ENCODE peak calls at places on chromosomes 12 and 14, in six cellular contexts. One of them, this sample, is unnamed.

GRCh38 chr14:100192672-100193416 is 33.4 kb upstream of the DEGS2 start:
- DNase-seq in fibroblast of the conjunctiva: peak; percentile 94
- DNase-seq in foreskin fibroblast: peak; percentile 97
- DNase-seq in activated T-cell treated with anti-CD3 and anti-CD28 coated beads, Interleukin-2, amount 50 U/mL, for 4 hours: peak; percentile 99
- DNase-seq in transverse colon: peak; percentile 100
- DNase-seq in cardiac fibroblast: peak; percentile 96
- DNase-seq in this sample: peak; percentile 96

GRCh38 chr14:93736378-93737014 is 51.8 kb downstream of the PRIMA1 start:
- DNase-seq in foreskin fibroblast: no peak
- DNase-seq in cardiac fibroblast: no peak
- DNase-seq in transverse colon: no peak
- DNase-seq in activated T-cell treated with anti-CD3 and anti-CD28 coated beads, Interleukin-2, amount 50 U/mL, for 4 hours: no peak
- DNase-seq in fibroblast of the conjunctiva: no peak
- DNase-seq in this sample: no peak

GRCh38 chr14:31159682-31160296 is 47.8 kb downstream of the HECTD1 start:
- DNase-seq in activated T-cell treated with anti-CD3 and anti-CD28 coated beads, Interleukin-2, amount 50 U/mL, for 4 hours: no peak
- DNase-seq in foreskin fibroblast: peak; percentile 77
- DNase-seq in fibroblast of the conjunctiva: peak; percentile 23
- DNase-seq in transverse colon: peak; percentile 22
- DNase-seq in cardiac fibroblast: peak; percentile 37
- DNase-seq in this sample: peak; percentile 39

GRCh38 chr14:100320157-100320856 is 2.8 kb upstream of the SLC25A47 start:
- DNase-seq in transverse colon: no peak
- DNase-seq in activated T-cell treated with anti-CD3 and anti-CD28 coated beads, Interleukin-2, amount 50 U/mL, for 4 hours: no peak
- DNase-seq in cardiac fibroblast: no peak
- DNase-seq in foreskin fibroblast: no peak
- DNase-seq in fibroblast of the conjunctiva: no peak
- DNase-seq in this sample: no peak

GRCh38 chr12:132429932-132430643 is 59.9 kb upstream of the FBRSL1 start:
- DNase-seq in fibroblast of the conjunctiva: no peak
- DNase-seq in foreskin fibroblast: peak; percentile 36
- DNase-seq in cardiac fibroblast: peak; percentile 11
- DNase-seq in activated T-cell treated with anti-CD3 and anti-CD28 coated beads, Interleukin-2, amount 50 U/mL, for 4 hours: peak; percentile 50
- DNase-seq in transverse colon: peak; percentile 86
- DNase-seq in this sample: no peak

GRCh38 chr12:1630827-1631591 is 2.0 kb downstream of the WNT5B start:
- DNase-seq in transverse colon: no peak
- DNase-seq in cardiac fibroblast: peak; percentile 83
- DNase-seq in foreskin fibroblast: peak; percentile 57
- DNase-seq in fibroblast of the conjunctiva: no peak
- DNase-seq in activated T-cell treated with anti-CD3 and anti-CD28 coated beads, Interleukin-2, amount 50 U/mL, for 4 hours: no peak
- DNase-seq in this sample: peak; percentile 87

GRCh38 chr14:74913393-74913792 is 9.7 kb downstream of the RPS6KL1 start:
- DNase-seq in cardiac fibroblast: no peak
- DNase-seq in fibroblast of the conjunctiva: no peak
- DNase-seq in transverse colon: no peak
- DNase-seq in foreskin fibroblast: no peak
- DNase-seq in activated T-cell treated with anti-CD3 and anti-CD28 coated beads, Interleukin-2, amount 50 U/mL, for 4 hours: no peak
- DNase-seq in this sample: no peak

GRCh38 chr12:15563683-15564082 is 225.5 kb downstream of the EPS8 start:
- DNase-seq in cardiac fibroblast: peak; percentile 84
- DNase-seq in transverse colon: no peak
- DNase-seq in activated T-cell treated with anti-CD3 and anti-CD28 coated beads, Interleukin-2, amount 50 U/mL, for 4 hours: peak; percentile 8
- DNase-seq in fibroblast of the conjunctiva: peak; percentile 72
- DNase-seq in foreskin fibroblast: peak; percentile 70
- DNase-seq in this sample: no peak

GRCh38 chr12:89166525-89166934 is 185.8 kb downstream of the DUSP6 start:
- DNase-seq in activated T-cell treated with anti-CD3 and anti-CD28 coated beads, Interleukin-2, amount 50 U/mL, for 4 hours: no peak
- DNase-seq in foreskin fibroblast: peak; percentile 58
- DNase-seq in fibroblast of the conjunctiva: peak; percentile 51
- DNase-seq in cardiac fibroblast: peak; percentile 91
- DNase-seq in transverse colon: no peak
- DNase-seq in this sample: no peak

GRCh38 chr12:131105736-131106356 is 152.1 kb downstream of the ADGRD1 start:
- DNase-seq in transverse colon: no peak
- DNase-seq in fibroblast of the conjunctiva: no peak
- DNase-seq in foreskin fibroblast: no peak
- DNase-seq in cardiac fibroblast: no peak
- DNase-seq in activated T-cell treated with anti-CD3 and anti-CD28 coated beads, Interleukin-2, amount 50 U/mL, for 4 hours: peak; percentile 43
- DNase-seq in this sample: no peak

GRCh38 chr14:71931492-71932228 is 569 bp upstream of the RGS6 start:
- DNase-seq in activated T-cell treated with anti-CD3 and anti-CD28 coated beads, Interleukin-2, amount 50 U/mL, for 4 hours: no peak
- DNase-seq in cardiac fibroblast: no peak
- DNase-seq in fibroblast of the conjunctiva: no peak
- DNase-seq in transverse colon: no peak
- DNase-seq in foreskin fibroblast: peak; percentile 4
- DNase-seq in this sample: no peak

GRCh38 chr14:52949711-52950409 is 990 bp downstream of the FERMT2 start:
- DNase-seq in fibroblast of the conjunctiva: no peak
- DNase-seq in foreskin fibroblast: peak; percentile 71
- DNase-seq in activated T-cell treated with anti-CD3 and anti-CD28 coated beads, Interleukin-2, amount 50 U/mL, for 4 hours: no peak
- DNase-seq in cardiac fibroblast: peak; percentile 64
- DNase-seq in transverse colon: no peak
- DNase-seq in this sample: peak; percentile 75

GRCh38 chr14:100305446-100306255 is 593 bp downstream of the SLC25A29 start:
- DNase-seq in transverse colon: peak; percentile 48
- DNase-seq in activated T-cell treated with anti-CD3 and anti-CD28 coated beads, Interleukin-2, amount 50 U/mL, for 4 hours: peak; percentile 56
- DNase-seq in fibroblast of the conjunctiva: no peak
- DNase-seq in cardiac fibroblast: no peak
- DNase-seq in foreskin fibroblast: peak; percentile 38
- DNase-seq in this sample: no peak

GRCh38 chr12:96510306-96510764 is 21.0 kb downstream of the CFAP54 start:
- DNase-seq in transverse colon: no peak
- DNase-seq in fibroblast of the conjunctiva: no peak
- DNase-seq in foreskin fibroblast: peak; percentile 61
- DNase-seq in activated T-cell treated with anti-CD3 and anti-CD28 coated beads, Interleukin-2, amount 50 U/mL, for 4 hours: no peak
- DNase-seq in cardiac fibroblast: peak; percentile 36
- DNase-seq in this sample: no peak

This sample was measured in mesenchymal stem cell.